ENCODE peak calls at places on chromosome 4, in four cellular contexts. L, D, G and P are unnamed samples.

GRCh38 chr4:99404595-99405287 is 30.4 kb downstream of the ADH7 start:
- DNase-seq in L (peak; percentile 29), D (no peak), G (no peak), P (peak; percentile 11)

GRCh38 chr4:17220816-17221215 is 291.1 kb downstream of the QDPR start:
- DNase-seq in D (no peak), L (no peak), G (no peak), P (no peak)

GRCh38 chr4:77073106-77073858 is 2.5 kb downstream of the CCNI start:
- DNase-seq in L (no peak), D (peak; percentile 25), G (no peak), P (no peak)

GRCh38 chr4:99653921-99654890 is 3.4 kb downstream of the C4orf54 start:
- DNase-seq in D (no peak), G (no peak), L (no peak), P (no peak)

GRCh38 chr4:80535551-80535950 is 200.0 kb downstream of the CFAP299 start:
- DNase-seq in L (no peak), D (no peak), G (no peak), P (no peak)

GRCh38 chr4:22014222-22014741 is 65.7 kb upstream of the KCNIP4 start:
- DNase-seq in L (no peak), D (no peak), G (no peak), P (no peak)

GRCh38 chr4:147370473-147370872 is 110.4 kb upstream of the EDNRA start:
- DNase-seq in L (no peak), G (no peak), D (no peak), P (no peak)

GRCh38 chr4:26509681-26510333 is 19.5 kb upstream of the CCKAR start:
- DNase-seq in D (no peak), G (no peak), L (no peak), P (no peak)

GRCh38 chr4:156298230-156298629 is 344.6 kb upstream of the CTSO start:
- DNase-seq in L (no peak), D (no peak), G (peak; percentile 34), P (no peak)

GRCh38 chr4:82467442-82467841 is 37.1 kb downstream of the ENOPH1 start:
- DNase-seq in G (no peak), D (no peak), L (no peak), P (no peak)

GRCh38 chr4:3527101-3527913 is 4.9 kb downstream of the LRPAP1 start:
- DNase-seq in G (no peak), L (no peak), D (no peak), P (no peak)

GRCh38 chr4:83170952-83171399 is 56.4 kb upstream of the PLAC8 start:
- DNase-seq in G (no peak), D (no peak), L (no peak), P (no peak)

GRCh38 chr4:7759221-7759620 is 180.4 kb downstream of the AFAP1 start:
- DNase-seq in D (no peak), G (no peak), L (no peak), P (peak; percentile 42)

GRCh38 chr4:120156115-120156718 is 89.6 kb upstream of the MAD2L1 start:
- DNase-seq in G (peak; percentile 29), D (peak; percentile 71), L (no peak), P (no peak)

GRCh38 chr4:144190009-144190408 is 49.5 kb upstream of the GYPA start:
- DNase-seq in D (no peak), G (no peak), L (no peak), P (no peak)